ENCODE peak calls at places on chromosome 2, in four cellular contexts. One of them, this sample, is unnamed.

GRCh38 chr2:71422786-71423185 is 30.6 kb upstream of the DYSF start:
- DNase-seq in HepG2: no peak
- DNase-seq in A549: no peak
- DNase-seq in endothelial cell of umbilical vein: peak; percentile 58
- DNase-seq in this sample: no peak

GRCh38 chr2:20664431-20665260 is 2.3 kb upstream of the GDF7 start:
- DNase-seq in A549: no peak
- DNase-seq in endothelial cell of umbilical vein: no peak
- DNase-seq in HepG2: peak; percentile 49
- DNase-seq in this sample: no peak

GRCh38 chr2:158745067-158745865 is 49.9 kb upstream of the DAPL1 start:
- DNase-seq in endothelial cell of umbilical vein: peak; percentile 80
- DNase-seq in HepG2: peak; percentile 64
- DNase-seq in A549: peak; percentile 37
- DNase-seq in this sample: peak; percentile 61

GRCh38 chr2:127173073-127173472 is 47.0 kb downstream of the CYP27C1 start:
- DNase-seq in HepG2: no peak
- DNase-seq in A549: no peak
- DNase-seq in endothelial cell of umbilical vein: peak; percentile 33
- DNase-seq in this sample: no peak

GRCh38 chr2:142025394-142025793 is 105.4 kb downstream of the LRP1B start:
- DNase-seq in A549: no peak
- DNase-seq in HepG2: no peak
- DNase-seq in endothelial cell of umbilical vein: no peak
- DNase-seq in this sample: no peak

GRCh38 chr2:27152796-27153464 is 4.1 kb downstream of the TCF23 start:
- DNase-seq in A549: no peak
- DNase-seq in endothelial cell of umbilical vein: no peak
- DNase-seq in HepG2: no peak
- DNase-seq in this sample: no peak

GRCh38 chr2:61233581-61233980 is 71.6 kb downstream of the C2orf74 start:
- DNase-seq in endothelial cell of umbilical vein: no peak
- DNase-seq in HepG2: no peak
- DNase-seq in A549: no peak
- DNase-seq in this sample: peak; percentile 13

GRCh38 chr2:43083710-43084698 is 142.4 kb downstream of the ZFP36L2 start:
- DNase-seq in HepG2: no peak
- DNase-seq in endothelial cell of umbilical vein: no peak
- DNase-seq in A549: no peak
- DNase-seq in this sample: peak; percentile 40

GRCh38 chr2:46275995-46276394 is 21.2 kb upstream of the EPAS1 start:
- DNase-seq in endothelial cell of umbilical vein: peak; percentile 89
- DNase-seq in A549: no peak
- DNase-seq in HepG2: no peak
- DNase-seq in this sample: no peak

GRCh38 chr2:207423886-207424285 is 105.9 kb upstream of the CREB1 start:
- DNase-seq in A549: no peak
- DNase-seq in endothelial cell of umbilical vein: no peak
- DNase-seq in HepG2: no peak
- DNase-seq in this sample: peak; percentile 89

GRCh38 chr2:233800231-233800630 is 22.1 kb downstream of the MROH2A start:
- DNase-seq in HepG2: no peak
- DNase-seq in endothelial cell of umbilical vein: no peak
- DNase-seq in A549: no peak
- DNase-seq in this sample: no peak

GRCh38 chr2:8538531-8538930 is 143.3 kb upstream of the ID2 start:
- DNase-seq in HepG2: no peak
- DNase-seq in A549: no peak
- DNase-seq in endothelial cell of umbilical vein: no peak
- DNase-seq in this sample: no peak

GRCh38 chr2:176123483-176123843 is 944 bp downstream of the HOXD9 start:
- DNase-seq in endothelial cell of umbilical vein: no peak
- DNase-seq in A549: no peak
- DNase-seq in HepG2: no peak
- DNase-seq in this sample: no peak

GRCh38 chr2:29698216-29698615 is 223.2 kb downstream of the ALK start:
- DNase-seq in endothelial cell of umbilical vein: no peak
- DNase-seq in HepG2: no peak
- DNase-seq in A549: no peak
- DNase-seq in this sample: no peak

GRCh38 chr2:201403904-201404303 is 46.8 kb upstream of the FLACC1 start:
- DNase-seq in endothelial cell of umbilical vein: peak; percentile 66
- DNase-seq in HepG2: no peak
- DNase-seq in A549: no peak
- DNase-seq in this sample: no peak

GRCh38 chr2:229601936-229602335 is 112.4 kb downstream of the DNER start:
- DNase-seq in endothelial cell of umbilical vein: no peak
- DNase-seq in HepG2: no peak
- DNase-seq in A549: no peak
- DNase-seq in this sample: no peak

GRCh38 chr2:158841839-158842238 is 46.7 kb downstream of the DAPL1 start:
- DNase-seq in A549: no peak
- DNase-seq in HepG2: no peak
- DNase-seq in endothelial cell of umbilical vein: peak; percentile 74
- DNase-seq in this sample: no peak

GRCh38 chr2:11950894-11951293 is 204.5 kb downstream of the LPIN1 start:
- DNase-seq in A549: no peak
- DNase-seq in HepG2: no peak
- DNase-seq in endothelial cell of umbilical vein: no peak
- DNase-seq in this sample: no peak

GRCh38 chr2:180291060-180291459 is 284.0 kb upstream of the CWC22 start:
- DNase-seq in A549: no peak
- DNase-seq in endothelial cell of umbilical vein: no peak
- DNase-seq in HepG2: no peak
- DNase-seq in this sample: peak; percentile 22

GRCh38 chr2:110752871-110753270 is 20.5 kb downstream of the ACOXL start:
- DNase-seq in endothelial cell of umbilical vein: no peak
- DNase-seq in HepG2: no peak
- DNase-seq in A549: no peak
- DNase-seq in this sample: no peak

GRCh38 chr2:108553181-108553919 is 19.1 kb downstream of the LIMS1 start:
- DNase-seq in endothelial cell of umbilical vein: no peak
- DNase-seq in A549: no peak
- DNase-seq in HepG2: no peak
- DNase-seq in this sample: no peak

GRCh38 chr2:71832388-71832787 is 315.3 kb downstream of the CYP26B1 start:
- DNase-seq in A549: no peak
- DNase-seq in HepG2: no peak
- DNase-seq in endothelial cell of umbilical vein: no peak
- DNase-seq in this sample: no peak

GRCh38 chr2:190418717-190419116 is 10.6 kb downstream of the MFSD6 start:
- DNase-seq in A549: no peak
- DNase-seq in endothelial cell of umbilical vein: no peak
- DNase-seq in HepG2: no peak
- DNase-seq in this sample: no peak

GRCh38 chr2:236959876-236960275 is 125.8 kb upstream of the COPS8 start:
- DNase-seq in HepG2: no peak
- DNase-seq in A549: no peak
- DNase-seq in endothelial cell of umbilical vein: no peak
- DNase-seq in this sample: no peak

GRCh38 chr2:174787485-174788205 is 23.4 kb upstream of the CHRNA1 start:
- DNase-seq in A549: no peak
- DNase-seq in endothelial cell of umbilical vein: peak; percentile 30
- DNase-seq in HepG2: peak; percentile 45
- DNase-seq in this sample: no peak

GRCh38 chr2:210654091-210654490 is 97.7 kb downstream of the CPS1 start:
- DNase-seq in endothelial cell of umbilical vein: no peak
- DNase-seq in HepG2: no peak
- DNase-seq in A549: no peak
- DNase-seq in this sample: no peak
- TF ChIP-seq MYC in endothelial cell of umbilical vein: no peak
- TF ChIP-seq MYC in HepG2: no peak
- TF ChIP-seq MYC in A549: no peak
- TF ChIP-seq MYC in this sample: no peak

GRCh38 chr2:166565501-166565900 is 71.5 kb upstream of the SCN7A start:
- DNase-seq in endothelial cell of umbilical vein: no peak
- DNase-seq in A549: no peak
- DNase-seq in HepG2: no peak
- DNase-seq in this sample: no peak
- TF ChIP-seq POLR2A in endothelial cell of umbilical vein: no peak
- TF ChIP-seq POLR2A in A549: no peak
- TF ChIP-seq POLR2A in HepG2: no peak
- TF ChIP-seq POLR2A in this sample: no peak

GRCh38 chr2:26035110-26035728 is 1.3 kb downstream of the RAB10 start:
- DNase-seq in A549: no peak
- DNase-seq in endothelial cell of umbilical vein: peak; percentile 42
- DNase-seq in HepG2: no peak
- DNase-seq in this sample: peak; percentile 48

GRCh38 chr2:26043109-26043508 is 9.2 kb downstream of the RAB10 start:
- DNase-seq in HepG2: no peak
- DNase-seq in endothelial cell of umbilical vein: no peak
- DNase-seq in A549: no peak
- DNase-seq in this sample: no peak

GRCh38 chr2:26034597-26035067 is 748 bp downstream of the RAB10 start:
- DNase-seq in HepG2: no peak
- DNase-seq in A549: peak; percentile 51
- DNase-seq in endothelial cell of umbilical vein: peak; percentile 64
- DNase-seq in this sample: no peak

GRCh38 chr2:26043862-26044736 is 10.2 kb downstream of the RAB10 start:
- DNase-seq in endothelial cell of umbilical vein: peak; percentile 18
- DNase-seq in HepG2: peak; percentile 54
- DNase-seq in A549: no peak
- DNase-seq in this sample: peak; percentile 51

GRCh38 chr2:26039603-26040367 is 5.9 kb downstream of the RAB10 start:
- DNase-seq in endothelial cell of umbilical vein: no peak
- DNase-seq in A549: no peak
- DNase-seq in HepG2: no peak
- DNase-seq in this sample: no peak
- TF ChIP-seq MYC in endothelial cell of umbilical vein: no peak
- TF ChIP-seq MYC in A549: no peak
- TF ChIP-seq MYC in HepG2: no peak
- TF ChIP-seq MYC in this sample: no peak

GRCh38 chr2:53821810-53822209 is 35.0 kb downstream of the ERLEC1 start:
- DNase-seq in A549: no peak
- DNase-seq in endothelial cell of umbilical vein: no peak
- DNase-seq in HepG2: no peak
- DNase-seq in this sample: no peak

GRCh38 chr2:53819627-53820026 is 32.8 kb downstream of the ERLEC1 start:
- DNase-seq in HepG2: no peak
- DNase-seq in endothelial cell of umbilical vein: no peak
- DNase-seq in A549: no peak
- DNase-seq in this sample: no peak

GRCh38 chr2:53818854-53819435 is 32.1 kb downstream of the ERLEC1 start:
- DNase-seq in endothelial cell of umbilical vein: no peak
- DNase-seq in HepG2: no peak
- DNase-seq in A549: no peak
- DNase-seq in this sample: no peak

GRCh38 chr2:53820711-53821110 is 33.9 kb downstream of the ERLEC1 start:
- DNase-seq in HepG2: no peak
- DNase-seq in A549: no peak
- DNase-seq in endothelial cell of umbilical vein: no peak
- DNase-seq in this sample: no peak

DNA sequence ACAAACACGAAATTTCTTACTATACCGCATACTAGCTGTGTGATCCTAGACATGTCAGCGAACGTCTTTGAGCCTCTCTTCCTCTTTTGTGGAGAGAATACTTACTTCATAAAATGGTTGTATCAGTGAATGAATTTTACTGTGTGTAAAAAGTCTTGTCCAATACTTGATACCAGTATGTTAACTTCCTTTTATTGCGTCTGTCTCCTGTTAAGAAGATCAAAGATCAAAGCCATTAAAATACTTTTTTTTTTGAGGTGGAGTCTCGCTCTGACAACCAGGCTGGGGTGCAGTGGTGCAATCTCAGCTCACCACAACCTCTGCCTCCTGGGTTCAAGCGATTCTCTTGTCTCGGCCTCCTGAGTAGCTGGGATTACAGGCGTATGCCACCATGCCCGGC is 33.2 kb downstream of the ERLEC1 start:
- DNase-seq in A549: no peak
- DNase-seq in HepG2: no peak
- DNase-seq in endothelial cell of umbilical vein: no peak
- DNase-seq in this sample: no peak
- TF ChIP-seq POLR2A in A549: no peak
- TF ChIP-seq POLR2A in HepG2: no peak
- TF ChIP-seq POLR2A in endothelial cell of umbilical vein: no peak
- TF ChIP-seq POLR2A in this sample: no peak

GRCh38 chr2:48315847-48316194 is 214.1 kb upstream of the STON1 start:
- DNase-seq in HepG2: peak; percentile 52
- DNase-seq in A549: no peak
- DNase-seq in endothelial cell of umbilical vein: peak; percentile 21
- DNase-seq in this sample: peak; percentile 71

GRCh38 chr2:48312126-48312525 is 217.8 kb upstream of the STON1 start:
- DNase-seq in endothelial cell of umbilical vein: no peak
- DNase-seq in A549: no peak
- DNase-seq in HepG2: peak; percentile 25
- DNase-seq in this sample: no peak

GRCh38 chr2:48309900-48310299 is 220.1 kb upstream of the STON1 start:
- DNase-seq in endothelial cell of umbilical vein: no peak
- DNase-seq in A549: no peak
- DNase-seq in HepG2: no peak
- DNase-seq in this sample: no peak

GRCh38 chr2:48310581-48310980 is 219.4 kb upstream of the STON1 start:
- DNase-seq in A549: no peak
- DNase-seq in HepG2: no peak
- DNase-seq in endothelial cell of umbilical vein: no peak
- DNase-seq in this sample: no peak

GRCh38 chr2:48313036-48313877 is 216.7 kb upstream of the STON1 start:
- DNase-seq in endothelial cell of umbilical vein: no peak
- DNase-seq in HepG2: no peak
- DNase-seq in A549: no peak
- DNase-seq in this sample: no peak
- TF ChIP-seq MYC in endothelial cell of umbilical vein: no peak
- TF ChIP-seq MYC in HepG2: no peak
- TF ChIP-seq MYC in A549: no peak
- TF ChIP-seq MYC in this sample: no peak

GRCh38 chr2:73386342-73386868 is 769 bp downstream of the ALMS1 start:
- DNase-seq in HepG2: no peak
- DNase-seq in A549: no peak
- DNase-seq in endothelial cell of umbilical vein: no peak
- DNase-seq in this sample: no peak
- TF ChIP-seq POLR2A in HepG2: peak; percentile 36
- TF ChIP-seq POLR2A in A549: no peak
- TF ChIP-seq POLR2A in endothelial cell of umbilical vein: peak; percentile 72
- TF ChIP-seq POLR2A in this sample: no peak

This sample was measured in NB4.